ENCODE peak calls at places on chromosomes 11 and 22, in four cellular contexts. X is GM12878, D is IMR-90, P is A549. T is an unnamed sample.

GRCh38 chr11:26741036-26741435 is 19.2 kb upstream of the SLC5A12 start:
- DNase-seq in X (no peak), D (no peak), P (no peak), T (no peak)

GRCh38 chr11:75240381-75241035 is at the start of gene TPBGL:
- DNase-seq in X (no peak), D (no peak), P (no peak), T (peak; percentile 79)

GRCh38 chr22:39589880-39590279 is 19.3 kb downstream of the CACNA1I start:
- DNase-seq in X (no peak), D (no peak), P (no peak), T (peak; percentile 63)

GRCh38 chr11:39817248-39817647 is 1642.2 kb downstream of the LRRC4C start:
- DNase-seq in X (no peak), D (no peak), P (no peak), T (no peak)

GRCh38 chr11:20909995-20910726 is 240.8 kb downstream of the NELL1 start:
- DNase-seq in X (no peak), D (no peak), P (no peak), T (no peak)

GRCh38 chr11:21933095-21933494 is 259.8 kb upstream of the ANO5 start:
- DNase-seq in X (no peak), D (no peak), P (peak; percentile 15), T (peak; percentile 17)

GRCh38 chr11:134901955-134902707 is 490.1 kb upstream of the B3GAT1 start:
- DNase-seq in X (no peak), D (no peak), P (no peak), T (no peak)

GRCh38 chr22:50487290-50488005 is 789 bp downstream of the MIOX start:
- DNase-seq in X (no peak), D (no peak), P (no peak), T (no peak)

GRCh38 chr11:112903310-112903709 is 57.9 kb upstream of the NCAM1 start:
- DNase-seq in X (no peak), D (no peak), P (no peak), T (no peak)

GRCh38 chr11:101254037-101254436 is 124.4 kb upstream of the PGR start:
- DNase-seq in X (no peak), D (no peak), P (no peak), T (no peak)

GRCh38 chr11:77656362-77656761 is 18.8 kb upstream of the CLNS1A start:
- DNase-seq in X (no peak), D (no peak), P (no peak), T (no peak)

GRCh38 chr11:69245491-69246345 is 48.2 kb upstream of the MYEOV start:
- DNase-seq in X (no peak), D (no peak), P (no peak), T (no peak)

GRCh38 chr22:18095101-18095805 is 15.4 kb upstream of the TUBA8 start:
- DNase-seq in X (no peak), D (peak; percentile 38), P (peak; percentile 13), T (no peak)

GRCh38 chr11:8307601-8308000 is 43.9 kb upstream of the LMO1 start:
- DNase-seq in X (no peak), D (no peak), P (no peak), T (no peak)

GRCh38 chr11:6251120-6251733 is 8.4 kb upstream of the CCKBR start:
- DNase-seq in X (no peak), D (peak; percentile 75), P (peak; percentile 74), T (peak; percentile 79)

GRCh38 chr11:3219281-3219892 is 774 bp upstream of the MRGPRG start:
- DNase-seq in X (no peak), D (no peak), P (no peak), T (no peak)

GRCh38 chr22:26718905-26719304 is 61.5 kb downstream of the MIAT start:
- DNase-seq in X (no peak), D (peak; percentile 91), P (peak; percentile 73), T (no peak)

GRCh38 chr22:31567196-31567595 is 70.9 kb downstream of the SFI1 start:
- DNase-seq in X (no peak), D (no peak), P (no peak), T (no peak)

GRCh38 chr11:106821291-106821690 is 197.0 kb downstream of the GUCY1A2 start:
- DNase-seq in X (no peak), D (no peak), P (no peak), T (no peak)

GRCh38 chr11:26331911-26332571 is at the start of gene ANO3:
- DNase-seq in X (no peak), D (peak; percentile 73), P (peak; percentile 74), T (peak; percentile 88)

GRCh38 chr11:67563354-67564114 is 20.1 kb upstream of the GSTP1 start:
- DNase-seq in X (no peak), D (peak; percentile 96), P (peak; percentile 94), T (no peak)

GRCh38 chr11:82823635-82824614 is 76.3 kb downstream of the PRCP start:
- DNase-seq in X (no peak), D (no peak), P (no peak), T (no peak)

GRCh38 chr11:77187105-77187750 is 59.2 kb downstream of the MYO7A start:
- DNase-seq in X (no peak), D (no peak), P (no peak), T (no peak)

GRCh38 chr11:69518081-69518950 is 36.9 kb downstream of the LINC01488 start:
- DNase-seq in X (no peak), D (peak; percentile 94), P (no peak), T (no peak)

GRCh38 chr11:126307706-126308105 is 3.8 kb downstream of the DCPS start:
- DNase-seq in X (no peak), D (peak; percentile 58), P (peak; percentile 40), T (peak; percentile 33)

DNA sequence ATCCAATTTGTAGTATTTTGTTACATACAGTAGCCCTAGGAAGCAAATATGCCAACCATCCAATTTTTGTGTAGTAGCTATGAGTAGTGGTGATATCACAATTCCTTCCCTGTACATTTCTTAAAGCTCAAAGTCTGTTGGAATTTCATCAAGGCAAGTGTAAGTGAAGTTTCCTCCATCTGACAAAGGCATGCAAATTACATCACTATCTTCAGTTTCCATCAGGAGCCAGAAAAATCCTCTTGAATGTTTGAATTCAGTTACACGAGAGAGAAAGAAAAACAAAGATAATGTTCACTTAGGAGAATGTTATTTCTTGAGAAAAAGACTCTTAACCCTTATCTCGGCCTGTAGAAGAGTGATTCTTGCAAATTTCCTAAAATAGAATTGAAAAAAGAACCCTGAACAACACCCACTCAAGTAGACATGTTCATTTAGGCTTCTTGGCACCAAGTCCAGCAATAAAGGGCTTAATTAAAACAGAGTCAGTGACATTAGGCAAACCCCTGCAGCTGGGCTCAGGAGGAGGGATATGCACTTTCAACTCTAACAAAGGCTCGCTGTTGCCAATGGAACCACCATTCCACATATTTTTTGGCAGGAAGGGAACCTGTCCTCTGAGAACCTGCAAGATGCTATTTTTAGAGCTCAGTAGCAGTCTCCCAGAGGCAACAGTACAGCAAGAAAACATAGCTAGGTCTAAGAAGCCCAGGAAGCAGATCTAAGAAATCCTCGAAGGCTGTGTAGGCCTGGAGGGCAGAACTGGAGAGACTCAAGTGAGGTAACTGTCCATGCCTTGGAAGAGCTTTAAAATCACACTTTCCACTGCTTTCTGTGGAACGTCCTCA is 144.6 kb downstream of the CCDC81 start:
- DNase-seq in X (no peak), D (peak; percentile 95), P (peak; percentile 23), T (no peak)
- TF ChIP-seq RCOR1 in X (no peak), D (no peak), P (no peak), T (no peak)

GRCh38 chr11:10878408-10879214 is 20.8 kb upstream of the ZBED5 start:
- DNase-seq in X (peak; percentile 19), D (peak; percentile 72), P (peak; percentile 81), T (peak; percentile 47)
- TF ChIP-seq RCOR1 in X (no peak), D (no peak), P (no peak), T (no peak)

DNA sequence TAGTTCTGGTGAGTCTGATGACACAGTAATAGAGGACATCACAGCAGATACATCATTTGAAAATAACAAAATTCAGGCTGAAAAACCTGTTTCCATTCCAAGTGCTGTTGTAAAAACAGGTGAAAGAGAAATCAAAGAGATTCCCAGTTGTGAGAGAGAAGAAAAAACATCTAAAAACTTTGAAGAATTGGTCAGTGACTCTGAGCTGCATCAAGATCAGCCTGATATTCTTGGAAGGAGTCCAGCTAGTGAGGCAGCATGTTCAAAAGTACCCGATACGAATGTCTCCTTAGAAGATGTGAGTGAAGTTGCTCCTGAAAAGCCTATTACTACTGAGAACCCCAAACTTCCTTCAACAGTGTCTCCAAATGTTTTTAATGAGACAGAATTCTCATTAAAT is 38.7 kb downstream of the RTN3 start:
- DNase-seq in X (no peak), D (peak; percentile 63), P (no peak), T (no peak)
- TF ChIP-seq RCOR1 in X (no peak), D (no peak), P (no peak), T (no peak)

GRCh38 chr22:16966251-16966650 is 41.8 kb downstream of the GAB4 start:
- DNase-seq in X (no peak), D (no peak), P (no peak), T (no peak)
- TF ChIP-seq RCOR1 in X (no peak), D (no peak), P (no peak), T (no peak)

DNA sequence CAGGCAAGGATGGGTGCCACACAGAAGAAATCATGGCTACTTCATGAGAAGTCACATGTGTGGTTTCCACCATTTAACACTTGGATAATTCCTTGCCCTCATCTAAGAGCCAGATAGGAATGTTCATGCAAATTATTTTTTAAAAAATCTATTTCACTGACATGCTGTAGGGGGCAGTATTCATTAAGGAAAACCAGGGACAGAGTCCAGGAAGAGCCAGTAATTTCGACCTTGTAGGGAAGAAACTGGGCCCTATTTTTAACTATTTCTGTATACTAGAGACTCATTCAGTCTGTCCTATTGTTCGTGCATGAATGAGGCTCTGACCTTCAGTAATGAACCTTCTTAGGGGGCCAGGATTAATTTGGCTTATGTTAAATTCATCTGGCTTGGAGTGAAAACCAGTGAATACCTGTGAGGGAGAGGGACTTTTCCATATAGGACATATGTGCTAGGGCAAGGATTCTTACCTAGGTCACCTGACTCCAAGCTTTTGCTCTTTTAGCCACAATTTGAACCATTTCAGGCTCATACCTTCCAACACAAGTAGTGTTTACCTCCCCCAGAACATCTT is 192.7 kb downstream of the NAV2 start:
- DNase-seq in X (no peak), D (peak; percentile 67), P (peak; percentile 51), T (peak; percentile 58)
- TF ChIP-seq RCOR1 in X (no peak), D (no peak), P (no peak), T (no peak)